ENCODE peak calls at places on chromosomes 6 and 20, in four cellular contexts. R is pancreas, A is HEK293T, C is C1 segment of cervical spinal cord. Q is an unnamed sample.

GRCh38 chr6:4608361-4609115 is 167.7 kb upstream of the CDYL start:
- DNase-seq in A (no peak), R (no peak), C (peak), Q (no peak)

GRCh38 chr6:13923527-13924145 is 1.1 kb upstream of the RNF182 start:
- DNase-seq in A (no peak), R (no peak), C (no peak), Q (no peak)

GRCh38 chr20:54433653-54434052 is 41.7 kb upstream of the DOK5 start:
- DNase-seq in A (no peak), R (peak), C (peak), Q (no peak)

GRCh38 chr20:44544178-44544719 is 22.4 kb upstream of the SERINC3 start:
- DNase-seq in C (no peak), A (no peak), R (no peak), Q (no peak)

GRCh38 chr6:7197752-7198151 is 90.0 kb downstream of the RREB1 start:
- DNase-seq in C (no peak), A (no peak), R (no peak), Q (no peak)

GRCh38 chr6:95280690-95281273 is 296.6 kb upstream of the MANEA start:
- DNase-seq in C (no peak), R (no peak), A (peak), Q (no peak)

GRCh38 chr6:27608916-27609883 is 136.3 kb upstream of the ZNF184 start:
- DNase-seq in A (peak), R (peak), C (no peak), Q (no peak)

GRCh38 chr6:12036766-12037165 is 24.7 kb downstream of the HIVEP1 start:
- DNase-seq in R (no peak), C (no peak), A (no peak), Q (no peak)

GRCh38 chr6:84897874-84898635 is 133.7 kb upstream of the TBX18 start:
- DNase-seq in R (no peak), C (no peak), A (no peak), Q (no peak)

GRCh38 chr6:72699142-72699541 is 77.3 kb downstream of the KCNQ5 start:
- DNase-seq in C (no peak), R (no peak), A (no peak), Q (no peak)

GRCh38 chr6:45681860-45682488 is 304.2 kb upstream of the SUPT3H start:
- DNase-seq in A (no peak), C (no peak), R (no peak), Q (no peak)

GRCh38 chr6:98847767-98848538 is 13.6 kb downstream of the POU3F2 start:
- DNase-seq in A (no peak), R (no peak), C (no peak), Q (no peak)

GRCh38 chr6:89212472-89212871 is 4.7 kb downstream of the GABRR1 start:
- DNase-seq in R (no peak), C (no peak), A (no peak), Q (no peak)

GRCh38 chr20:4813076-4813838 is 91.5 kb downstream of the PRND start:
- DNase-seq in C (no peak), A (no peak), R (no peak), Q (no peak)

GRCh38 chr6:35678814-35679213 is 9.9 kb downstream of the FKBP5 start:
- DNase-seq in A (no peak), R (no peak), C (no peak), Q (no peak)

GRCh38 chr6:73509851-73510250 is 11.0 kb downstream of the EEF1A1 start:
- DNase-seq in C (no peak), A (no peak), R (no peak), Q (no peak)

GRCh38 chr20:57434390-57434700 is 43.1 kb downstream of the RBM38 start:
- DNase-seq in A (no peak), R (no peak), C (no peak), Q (no peak)

GRCh38 chr20:48791666-48792071 is 36.1 kb downstream of the PREX1 start:
- DNase-seq in R (peak), C (no peak), A (no peak), Q (no peak)

GRCh38 chr6:98844244-98845161 is 10.1 kb downstream of the POU3F2 start:
- DNase-seq in A (no peak), C (no peak), R (no peak), Q (no peak)

GRCh38 chr20:52749938-52750337 is 222.2 kb upstream of the TSHZ2 start:
- DNase-seq in C (no peak), R (no peak), A (no peak), Q (no peak)

GRCh38 chr6:20826378-20826777 is 292.1 kb downstream of the CDKAL1 start:
- DNase-seq in C (no peak), R (no peak), A (no peak), Q (no peak)

GRCh38 chr6:2733324-2733723 is 17.4 kb downstream of the MYLK4 start:
- DNase-seq in C (peak), A (no peak), R (no peak), Q (peak)

GRCh38 chr20:57131601-57132391 is 134.6 kb downstream of the BMP7 start:
- DNase-seq in C (no peak), R (no peak), A (no peak), Q (no peak)

GRCh38 chr20:44572551-44573500 is 9.6 kb upstream of the PKIG start:
- DNase-seq in C (peak), R (no peak), A (no peak), Q (no peak)

GRCh38 chr6:113654396-113654795 is 202.7 kb upstream of the MARCKS start:
- DNase-seq in C (peak), A (no peak), R (peak), Q (no peak)